ENCODE peak calls at places on chromosomes 2 and 18, in six cellular contexts. One of them, this sample, is unnamed.

GRCh38 chr2:130806370-130806769 is 30.3 kb upstream of the ARHGEF4 start:
- DNase-seq in brain microvascular endothelial cell: no peak
- DNase-seq in dorsolateral prefrontal cortex: no peak
- DNase-seq in suprapubic skin: no peak
- DNase-seq in CD4-positive, alpha-beta memory T cell: no peak
- DNase-seq in IMR-90: no peak
- DNase-seq in this sample: no peak

GRCh38 chr2:69238449-69239031 is 148.5 kb downstream of the GFPT1 start:
- DNase-seq in CD4-positive, alpha-beta memory T cell: no peak
- DNase-seq in dorsolateral prefrontal cortex: peak; percentile 48
- DNase-seq in IMR-90: peak; percentile 95
- DNase-seq in brain microvascular endothelial cell: no peak
- DNase-seq in suprapubic skin: no peak
- DNase-seq in this sample: no peak

GRCh38 chr2:217794133-217794986 is 208.4 kb downstream of the TNS1 start:
- DNase-seq in IMR-90: no peak
- DNase-seq in brain microvascular endothelial cell: no peak
- DNase-seq in suprapubic skin: peak; percentile 58
- DNase-seq in dorsolateral prefrontal cortex: no peak
- DNase-seq in CD4-positive, alpha-beta memory T cell: no peak
- DNase-seq in this sample: no peak

GRCh38 chr2:109710505-109711229 is 83.4 kb upstream of the RGPD5 start:
- DNase-seq in suprapubic skin: peak; percentile 48
- DNase-seq in dorsolateral prefrontal cortex: peak; percentile 12
- DNase-seq in IMR-90: no peak
- DNase-seq in brain microvascular endothelial cell: no peak
- DNase-seq in CD4-positive, alpha-beta memory T cell: no peak
- DNase-seq in this sample: no peak

GRCh38 chr2:217127744-217128143 is 267.9 kb upstream of the TNP1 start:
- DNase-seq in dorsolateral prefrontal cortex: no peak
- DNase-seq in IMR-90: peak; percentile 47
- DNase-seq in suprapubic skin: no peak
- DNase-seq in CD4-positive, alpha-beta memory T cell: no peak
- DNase-seq in brain microvascular endothelial cell: no peak
- DNase-seq in this sample: peak; percentile 79

GRCh38 chr2:168565112-168565511 is 109.0 kb downstream of the CERS6 start:
- DNase-seq in CD4-positive, alpha-beta memory T cell: no peak
- DNase-seq in suprapubic skin: no peak
- DNase-seq in brain microvascular endothelial cell: peak; percentile 41
- DNase-seq in dorsolateral prefrontal cortex: no peak
- DNase-seq in IMR-90: peak; percentile 62
- DNase-seq in this sample: no peak

GRCh38 chr2:105952131-105952530 is 207.4 kb downstream of the NCK2 start:
- DNase-seq in dorsolateral prefrontal cortex: no peak
- DNase-seq in CD4-positive, alpha-beta memory T cell: no peak
- DNase-seq in IMR-90: no peak
- DNase-seq in suprapubic skin: no peak
- DNase-seq in brain microvascular endothelial cell: no peak
- DNase-seq in this sample: no peak

GRCh38 chr2:22450831-22451230 is 934.1 kb upstream of the KLHL29 start:
- DNase-seq in suprapubic skin: no peak
- DNase-seq in brain microvascular endothelial cell: no peak
- DNase-seq in IMR-90: no peak
- DNase-seq in CD4-positive, alpha-beta memory T cell: no peak
- DNase-seq in dorsolateral prefrontal cortex: peak; percentile 58
- DNase-seq in this sample: no peak

GRCh38 chr18:24016643-24017042 is 2.1 kb downstream of the TTC39C start:
- DNase-seq in suprapubic skin: no peak
- DNase-seq in brain microvascular endothelial cell: no peak
- DNase-seq in CD4-positive, alpha-beta memory T cell: no peak
- DNase-seq in dorsolateral prefrontal cortex: no peak
- DNase-seq in IMR-90: no peak
- DNase-seq in this sample: no peak

GRCh38 chr2:142716463-142717242 is 160.8 kb upstream of the KYNU start:
- DNase-seq in suprapubic skin: no peak
- DNase-seq in dorsolateral prefrontal cortex: no peak
- DNase-seq in IMR-90: peak; percentile 67
- DNase-seq in brain microvascular endothelial cell: peak; percentile 56
- DNase-seq in CD4-positive, alpha-beta memory T cell: no peak
- DNase-seq in this sample: no peak
- H3K27me3 ChIP-seq in suprapubic skin: no peaks in the 10 kb centered on the region
- H3K27me3 ChIP-seq in dorsolateral prefrontal cortex: no peaks in the 10 kb centered on the region
- H3K27me3 ChIP-seq in IMR-90: no peaks in the 10 kb centered on the region
- H3K27me3 ChIP-seq in brain microvascular endothelial cell: no peaks in the 10 kb centered on the region
- H3K27me3 ChIP-seq in CD4-positive, alpha-beta memory T cell: no peaks in the 10 kb centered on the region
- H3K27me3 ChIP-seq in this sample: no peaks in the 10 kb centered on the region

GRCh38 chr18:79050005-79050404 is 19.2 kb upstream of the ATP9B start:
- DNase-seq in brain microvascular endothelial cell: no peak
- DNase-seq in CD4-positive, alpha-beta memory T cell: no peak
- DNase-seq in dorsolateral prefrontal cortex: no peak
- DNase-seq in IMR-90: no peak
- DNase-seq in suprapubic skin: no peak
- DNase-seq in this sample: no peak
- H3K27me3 ChIP-seq in brain microvascular endothelial cell: no peaks in the 10 kb centered on the region
- H3K27me3 ChIP-seq in CD4-positive, alpha-beta memory T cell: no peaks in the 10 kb centered on the region
- H3K27me3 ChIP-seq in dorsolateral prefrontal cortex: no peaks in the 10 kb centered on the region
- H3K27me3 ChIP-seq in IMR-90: no peaks in the 10 kb centered on the region
- H3K27me3 ChIP-seq in suprapubic skin: peaks cover 10% of the 10 kb centered on the region
- H3K27me3 ChIP-seq in this sample: no peaks in the 10 kb centered on the region

GRCh38 chr2:35355056-35355455 is 1000.5 kb upstream of the CRIM1 start:
- DNase-seq in IMR-90: no peak
- DNase-seq in suprapubic skin: no peak
- DNase-seq in brain microvascular endothelial cell: no peak
- DNase-seq in dorsolateral prefrontal cortex: no peak
- DNase-seq in CD4-positive, alpha-beta memory T cell: no peak
- DNase-seq in this sample: no peak
- H3K27me3 ChIP-seq in IMR-90: no peaks in the 10 kb centered on the region
- H3K27me3 ChIP-seq in suprapubic skin: no peaks in the 10 kb centered on the region
- H3K27me3 ChIP-seq in brain microvascular endothelial cell: no peaks in the 10 kb centered on the region
- H3K27me3 ChIP-seq in dorsolateral prefrontal cortex: no peaks in the 10 kb centered on the region
- H3K27me3 ChIP-seq in CD4-positive, alpha-beta memory T cell: no peaks in the 10 kb centered on the region
- H3K27me3 ChIP-seq in this sample: no peaks in the 10 kb centered on the region

GRCh38 chr2:191391171-191391570 is 146.0 kb downstream of the MYO1B start:
- DNase-seq in dorsolateral prefrontal cortex: no peak
- DNase-seq in CD4-positive, alpha-beta memory T cell: no peak
- DNase-seq in IMR-90: no peak
- DNase-seq in brain microvascular endothelial cell: no peak
- DNase-seq in suprapubic skin: no peak
- DNase-seq in this sample: no peak
- H3K27me3 ChIP-seq in dorsolateral prefrontal cortex: no peaks in the 10 kb centered on the region
- H3K27me3 ChIP-seq in CD4-positive, alpha-beta memory T cell: no peaks in the 10 kb centered on the region
- H3K27me3 ChIP-seq in IMR-90: no peaks in the 10 kb centered on the region
- H3K27me3 ChIP-seq in brain microvascular endothelial cell: no peaks in the 10 kb centered on the region
- H3K27me3 ChIP-seq in suprapubic skin: no peaks in the 10 kb centered on the region
- H3K27me3 ChIP-seq in this sample: no peaks in the 10 kb centered on the region

DNA sequence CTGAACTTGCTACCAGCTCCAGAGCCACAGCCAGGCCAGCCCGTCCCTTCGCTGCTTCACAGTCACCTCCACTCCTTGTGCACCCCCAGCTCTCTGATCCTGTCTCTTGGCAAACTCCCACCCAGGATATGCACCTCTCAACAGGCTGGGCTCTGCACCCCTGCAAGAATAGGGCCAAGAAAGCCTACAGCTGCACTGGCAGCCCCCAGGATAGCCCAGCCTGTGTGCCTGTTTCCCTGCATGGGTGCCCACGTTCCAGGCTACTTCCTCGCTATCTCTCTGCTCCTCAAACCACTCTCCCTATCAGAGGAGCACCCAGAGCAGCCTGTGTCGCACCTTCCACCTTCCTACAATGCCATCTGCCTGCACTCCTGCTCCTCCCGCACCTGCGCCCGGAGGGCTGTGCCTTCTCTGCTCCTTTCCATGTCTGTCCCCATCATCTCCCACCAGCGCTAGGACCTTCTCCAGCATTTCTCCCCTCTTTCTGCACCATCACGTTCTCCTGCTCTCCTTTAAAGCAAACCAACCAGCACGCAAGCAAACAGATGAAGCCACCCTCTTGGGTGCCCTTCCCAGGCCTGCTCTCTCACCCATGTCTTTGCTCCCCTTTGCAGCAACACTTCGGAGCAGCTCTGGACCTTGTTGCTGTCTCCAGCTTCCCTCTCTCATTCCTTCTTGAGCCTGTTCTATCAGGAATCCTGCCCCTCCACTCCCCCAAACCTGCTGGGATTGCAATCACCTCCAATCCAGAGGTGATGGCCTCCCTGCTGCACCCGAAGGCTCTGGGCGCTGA is 313.2 kb upstream of the HS6ST1 start:
- DNase-seq in CD4-positive, alpha-beta memory T cell: no peak
- DNase-seq in IMR-90: no peak
- DNase-seq in dorsolateral prefrontal cortex: peak; percentile 30
- DNase-seq in brain microvascular endothelial cell: no peak
- DNase-seq in suprapubic skin: peak; percentile 53
- DNase-seq in this sample: no peak
- H3K27me3 ChIP-seq in CD4-positive, alpha-beta memory T cell: no peaks in the 10 kb centered on the region
- H3K27me3 ChIP-seq in IMR-90: peaks cover 3% of the 10 kb centered on the region
- H3K27me3 ChIP-seq in dorsolateral prefrontal cortex: no peaks in the 10 kb centered on the region
- H3K27me3 ChIP-seq in brain microvascular endothelial cell: no peaks in the 10 kb centered on the region
- H3K27me3 ChIP-seq in suprapubic skin: no peaks in the 10 kb centered on the region
- H3K27me3 ChIP-seq in this sample: no peaks in the 10 kb centered on the region

GRCh38 chr2:72921866-72922265 is 4.5 kb downstream of the EMX1 start:
- DNase-seq in IMR-90: no peak
- DNase-seq in brain microvascular endothelial cell: no peak
- DNase-seq in dorsolateral prefrontal cortex: no peak
- DNase-seq in CD4-positive, alpha-beta memory T cell: no peak
- DNase-seq in suprapubic skin: no peak
- DNase-seq in this sample: no peak

GRCh38 chr2:72920317-72921087 is 3.2 kb downstream of the EMX1 start:
- DNase-seq in IMR-90: peak; percentile 30
- DNase-seq in CD4-positive, alpha-beta memory T cell: peak; percentile 22
- DNase-seq in suprapubic skin: no peak
- DNase-seq in brain microvascular endothelial cell: no peak
- DNase-seq in dorsolateral prefrontal cortex: no peak
- DNase-seq in this sample: peak; percentile 34

GRCh38 chr2:72919414-72920316 is 2.3 kb downstream of the EMX1 start:
- DNase-seq in IMR-90: no peak
- DNase-seq in suprapubic skin: no peak
- DNase-seq in dorsolateral prefrontal cortex: no peak
- DNase-seq in brain microvascular endothelial cell: no peak
- DNase-seq in CD4-positive, alpha-beta memory T cell: no peak
- DNase-seq in this sample: no peak

GRCh38 chr2:72923833-72924352 is 6.6 kb downstream of the EMX1 start:
- DNase-seq in IMR-90: no peak
- DNase-seq in brain microvascular endothelial cell: no peak
- DNase-seq in suprapubic skin: no peak
- DNase-seq in dorsolateral prefrontal cortex: no peak
- DNase-seq in CD4-positive, alpha-beta memory T cell: no peak
- DNase-seq in this sample: no peak

DNA sequence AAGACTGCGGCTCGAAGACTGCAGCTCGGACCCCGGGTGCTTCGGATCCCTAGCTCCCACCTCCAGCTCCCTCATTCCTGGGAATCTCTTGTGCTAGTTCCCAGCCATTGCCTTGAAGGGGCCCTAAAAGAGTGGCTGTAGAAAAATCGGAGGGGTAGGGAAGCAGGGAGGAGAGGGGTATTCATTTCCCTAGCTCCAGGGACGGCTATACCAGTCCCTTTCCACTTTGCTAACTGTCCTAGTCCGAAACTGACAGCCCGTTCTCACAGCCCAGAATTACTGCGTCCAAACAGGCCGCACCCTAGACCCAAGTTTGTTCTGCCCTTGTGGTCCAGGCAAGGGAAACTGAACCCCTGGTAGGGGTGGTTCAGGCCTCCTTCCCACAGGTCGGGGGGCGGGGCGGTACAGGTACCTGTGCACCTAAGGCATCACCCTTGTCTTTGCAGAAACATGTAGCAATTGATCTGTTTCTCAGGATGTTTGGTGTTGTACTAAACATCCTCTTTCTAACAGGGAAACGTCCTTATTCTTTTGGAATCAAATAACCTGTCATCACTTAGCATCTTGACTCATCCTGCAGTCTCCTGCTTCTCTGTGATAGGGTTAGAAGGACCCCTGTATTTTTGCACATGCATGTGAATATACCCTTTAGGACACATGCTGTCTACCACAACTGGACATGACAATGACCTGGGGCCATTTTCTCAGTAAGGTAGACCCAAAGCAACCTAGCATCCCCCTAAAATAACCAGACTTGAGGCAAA is 4.0 kb downstream of the EMX1 start:
- DNase-seq in suprapubic skin: no peak
- DNase-seq in brain microvascular endothelial cell: no peak
- DNase-seq in CD4-positive, alpha-beta memory T cell: no peak
- DNase-seq in dorsolateral prefrontal cortex: no peak
- DNase-seq in IMR-90: no peak
- DNase-seq in this sample: no peak
- H3K27me3 ChIP-seq in suprapubic skin: peaks cover 100% of the 10 kb centered on the region
- H3K27me3 ChIP-seq in brain microvascular endothelial cell: peaks cover 95% of the 10 kb centered on the region
- H3K27me3 ChIP-seq in CD4-positive, alpha-beta memory T cell: peaks cover 72% of the 10 kb centered on the region
- H3K27me3 ChIP-seq in dorsolateral prefrontal cortex: peaks cover 6% of the 10 kb centered on the region
- H3K27me3 ChIP-seq in IMR-90: peaks cover 98% of the 10 kb centered on the region
- H3K27me3 ChIP-seq in this sample: peaks cover 100% of the 10 kb centered on the region

GRCh38 chr18:49745051-49746014 is 68.0 kb downstream of the ACAA2 start:
- DNase-seq in dorsolateral prefrontal cortex: no peak
- DNase-seq in suprapubic skin: no peak
- DNase-seq in IMR-90: no peak
- DNase-seq in brain microvascular endothelial cell: no peak
- DNase-seq in CD4-positive, alpha-beta memory T cell: no peak
- DNase-seq in this sample: no peak
- H3K27me3 ChIP-seq in dorsolateral prefrontal cortex: no peaks in the 10 kb centered on the region
- H3K27me3 ChIP-seq in suprapubic skin: no peaks in the 10 kb centered on the region
- H3K27me3 ChIP-seq in IMR-90: peaks cover 18% of the 10 kb centered on the region
- H3K27me3 ChIP-seq in brain microvascular endothelial cell: peaks cover 2% of the 10 kb centered on the region
- H3K27me3 ChIP-seq in CD4-positive, alpha-beta memory T cell: no peaks in the 10 kb centered on the region
- H3K27me3 ChIP-seq in this sample: no peaks in the 10 kb centered on the region